ENCODE peak calls at places on chromosomes 4 and X, in eight cellular contexts. S, H, P, D, I, E, A and T are unnamed samples. For H3K4me1, the result is how much of the 10 kb centered on the place peaks cover.

GRCh38 chrX:154381271-154381670 is 2.2 kb downstream of the EMD start:
- DNase-seq in D (no peak), S (no peak), E (no peak), H (no peak), P (no peak), A (no peak), I (no peak), T (no peak)

GRCh38 chrX:110123331-110123782 is 120.4 kb downstream of the TMEM164 start:
- DNase-seq in A (no peak), P (no peak), I (no peak), E (no peak), D (no peak), S (no peak), H (no peak), T (no peak)

GRCh38 chr4:105994061-105994460 is 98.8 kb downstream of the NPNT start:
- DNase-seq in P (peak), S (no peak), I (no peak), D (no peak), H (no peak), E (no peak), A (no peak), T (no peak)

GRCh38 chrX:152861116-152861515 is 30.3 kb downstream of the NSDHL start:
- DNase-seq in E (no peak), A (no peak), I (no peak), P (no peak), H (no peak), D (no peak), S (no peak), T (no peak)

GRCh38 chrX:16461968-16462367 is 188.0 kb upstream of the S100G start:
- DNase-seq in P (no peak), A (no peak), S (no peak), I (no peak), D (no peak), E (no peak), H (no peak), T (no peak)

GRCh38 chr4:86594559-86595425 is 677 bp downstream of the PTPN13 start:
- DNase-seq in I (peak), D (peak), S (peak), H (no peak), P (peak), E (no peak), A (peak), T (no peak)

GRCh38 chr4:113821851-113822250 is 60.3 kb upstream of the CAMK2D start:
- DNase-seq in P (no peak), H (no peak), E (no peak), I (no peak), D (no peak), S (no peak), A (no peak), T (no peak)

GRCh38 chr4:112897548-112897947 is 151.9 kb upstream of the ANK2 start:
- DNase-seq in S (peak), H (no peak), E (no peak), P (no peak), A (no peak), I (no peak), D (no peak), T (no peak)

GRCh38 chrX:123959281-123960063 is 2.0 kb upstream of the STAG2 start:
- DNase-seq in E (no peak), D (peak), A (peak), S (no peak), I (peak), P (peak), H (peak), T (no peak)

GRCh38 chr4:23635468-23635867 is 254.4 kb downstream of the PPARGC1A start:
- DNase-seq in A (no peak), H (no peak), P (no peak), D (no peak), S (no peak), I (no peak), E (no peak), T (no peak)

GRCh38 chr4:147736458-147736857 is 4.6 kb downstream of the ARHGAP10 start:
- DNase-seq in P (no peak), D (no peak), E (no peak), S (no peak), I (no peak), H (no peak), A (no peak), T (no peak)

GRCh38 chr4:1080961-1081688 is 32.2 kb downstream of the RNF212 start:
- DNase-seq in D (no peak), I (no peak), H (no peak), E (no peak), A (no peak), P (no peak), S (peak), T (no peak)

GRCh38 chr4:54879576-54879975 is 221.8 kb downstream of the KIT start:
- DNase-seq in D (no peak), I (no peak), A (no peak), E (no peak), H (no peak), P (no peak), S (no peak), T (no peak)

GRCh38 chrX:21885568-21885967 is 29.8 kb downstream of the YY2 start:
- DNase-seq in I (no peak), S (no peak), E (no peak), D (no peak), A (no peak), P (no peak), H (no peak), T (no peak)

GRCh38 chrX:47840106-47840505 is 3.4 kb downstream of the ZNF81 start:
- DNase-seq in E (no peak), H (no peak), A (no peak), P (no peak), I (no peak), S (no peak), D (no peak), T (no peak)

GRCh38 chr4:154467886-154468285 is 23.7 kb downstream of the DCHS2 start:
- DNase-seq in I (no peak), P (no peak), E (no peak), H (no peak), A (no peak), S (no peak), D (no peak), T (no peak)

GRCh38 chrX:68833448-68833805 is 4.6 kb downstream of the EFNB1 start:
- DNase-seq in H (peak), E (no peak), P (no peak), D (no peak), S (peak), I (no peak), A (peak), T (no peak)

GRCh38 chrX:79146552-79147390 is 2.3 kb downstream of the GPR174 start:
- DNase-seq in D (no peak), I (no peak), E (no peak), S (no peak), P (no peak), H (no peak), A (no peak), T (no peak)

GRCh38 chrX:69142688-69143239 is 22.5 kb downstream of the PJA1 start:
- DNase-seq in D (no peak), A (no peak), S (no peak), H (peak), P (no peak), E (no peak), I (no peak), T (no peak)

GRCh38 chrX:41589634-41590270 is 99.0 kb upstream of the GPR34 start:
- DNase-seq in H (no peak), P (no peak), I (no peak), A (no peak), S (no peak), D (no peak), E (no peak), T (no peak)

GRCh38 chr4:102715057-102715456 is 45.7 kb downstream of the MANBA start:
- DNase-seq in H (no peak), I (no peak), D (no peak), E (no peak), P (no peak), S (no peak), A (no peak), T (no peak)

GRCh38 chrX:47815901-47816845 is 20.5 kb upstream of the ZNF81 start:
- DNase-seq in E (no peak), S (peak), I (no peak), P (no peak), A (no peak), D (no peak), H (no peak), T (no peak)

GRCh38 chr4:177964693-177965168 is 522.5 kb upstream of the AGA start:
- DNase-seq in P (no peak), H (no peak), D (no peak), A (no peak), S (no peak), I (no peak), E (no peak), T (no peak)

GRCh38 chr4:118752551-118752950 is 67.4 kb downstream of the METTL14 start:
- DNase-seq in A (no peak), S (no peak), P (no peak), H (no peak), I (no peak), E (no peak), D (no peak), T (no peak)

GRCh38 chrX:150763810-150764209 is 70.6 kb downstream of the MTMR1 start:
- DNase-seq in E (no peak), S (peak), I (no peak), H (no peak), P (no peak), D (no peak), A (no peak), T (no peak)

GRCh38 chrX:77061533-77061932 is 385.7 kb upstream of the FGF16 start:
- DNase-seq in P (no peak), S (no peak), E (no peak), I (no peak), A (no peak), D (no peak), H (no peak), T (no peak)

GRCh38 chrX:34612036-34612435 is 45.0 kb downstream of the TMEM47 start:
- DNase-seq in H (no peak), E (no peak), D (no peak), I (no peak), S (no peak), A (no peak), P (no peak), T (no peak)

GRCh38 chrX:30957753-30958152 is 68.7 kb upstream of the TAB3 start:
- DNase-seq in A (no peak), P (peak), I (no peak), H (no peak), E (no peak), D (no peak), S (no peak), T (no peak)

DNA sequence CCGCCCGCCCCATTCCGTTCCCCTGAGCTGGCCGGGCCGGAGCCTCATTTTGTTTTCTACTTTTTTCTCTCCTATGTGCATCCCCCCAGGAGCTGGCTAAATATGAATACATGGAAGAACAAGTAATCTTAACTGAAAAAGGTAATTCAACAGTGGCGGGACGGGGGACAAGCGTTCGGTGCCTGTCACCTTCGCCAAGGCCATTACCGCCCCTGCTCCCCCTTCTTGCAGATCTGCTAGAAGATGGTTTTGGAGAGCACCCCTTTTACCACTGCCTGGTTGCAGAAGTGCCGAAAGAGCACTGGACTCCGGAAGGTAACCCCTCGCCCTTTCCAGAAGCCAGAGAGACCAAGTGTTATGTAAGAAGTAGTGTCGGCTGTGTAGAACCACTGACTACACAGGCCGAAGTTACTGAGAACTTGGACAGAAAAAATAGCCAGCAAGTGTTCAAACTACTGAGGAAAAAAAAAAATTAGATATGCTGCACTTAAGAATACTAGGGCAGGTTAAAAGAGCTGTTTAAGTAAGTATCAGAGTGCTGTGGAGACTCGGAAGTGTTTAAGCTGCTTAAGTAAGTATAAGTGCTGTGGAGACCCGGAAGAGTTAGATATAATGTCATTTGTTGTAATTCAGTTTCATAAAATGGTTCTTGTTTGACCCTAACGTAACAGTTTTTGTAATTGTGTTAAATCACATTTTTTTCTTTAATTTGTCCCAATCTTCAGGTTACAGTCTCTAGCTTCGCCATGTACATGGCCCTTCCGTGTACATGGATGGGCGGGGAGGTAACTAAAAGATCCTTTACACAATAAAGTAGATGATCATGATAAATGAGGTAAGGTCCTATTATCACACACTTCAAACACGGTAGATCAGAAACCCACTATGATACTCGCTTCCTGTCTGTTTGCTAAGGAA is 855 bp downstream of the SAT1 start:
- DNase-seq in D (no peak), S (no peak), A (no peak), I (no peak), H (no peak), P (no peak), E (no peak), T (no peak)
- H3K4me1 ChIP-seq in D (under half), S (under half), A (under half), I (under half), H (under half), P (under half), E (under half), T (under half)

GRCh38 chr4:69738872-69739271 is 21.5 kb downstream of the SULT1B1 start:
- DNase-seq in H (no peak), E (no peak), S (no peak), D (no peak), P (no peak), A (no peak), I (no peak), T (no peak)
- H3K4me1 ChIP-seq in H (under half), E (under half), S (under half), D (under half), P (under half), A (under half), I (under half), T (under half)

GRCh38 chr4:182231080-182231479 is 12.1 kb upstream of the TENM3 start:
- DNase-seq in A (no peak), I (no peak), E (no peak), D (no peak), P (no peak), S (no peak), H (no peak), T (no peak)

GRCh38 chr4:182230256-182230655 is 12.9 kb upstream of the TENM3 start:
- DNase-seq in I (no peak), D (no peak), E (no peak), S (no peak), H (no peak), A (no peak), P (no peak), T (no peak)

GRCh38 chr4:182235016-182235415 is 8.2 kb upstream of the TENM3 start:
- DNase-seq in A (no peak), S (no peak), I (no peak), D (no peak), E (no peak), P (no peak), H (no peak), T (no peak)

GRCh38 chr4:182227611-182228010 is 15.6 kb upstream of the TENM3 start:
- DNase-seq in D (no peak), A (no peak), S (no peak), E (no peak), H (no peak), P (no peak), I (no peak), T (no peak)

DNA sequence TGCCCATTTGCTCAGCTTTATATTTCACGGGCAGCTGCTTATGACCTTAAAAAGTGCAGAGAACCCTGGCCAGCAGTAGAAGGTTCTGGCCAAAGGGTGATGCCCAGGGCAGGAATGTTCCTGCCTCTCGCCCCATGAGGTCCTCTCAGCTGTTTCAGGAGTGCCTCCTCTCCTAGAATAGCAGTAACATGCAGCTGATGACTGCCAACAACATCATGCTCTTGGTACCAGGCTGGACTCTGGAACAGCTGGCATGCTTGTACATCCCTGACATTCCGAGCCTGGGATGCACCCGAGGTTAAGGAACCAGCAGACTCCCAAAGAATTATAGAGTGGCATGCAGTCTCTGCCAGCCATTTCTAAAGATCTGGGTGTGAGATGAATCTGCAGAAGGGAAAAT is 11.7 kb upstream of the TENM3 start:
- DNase-seq in I (no peak), S (no peak), H (no peak), E (no peak), P (no peak), A (no peak), D (no peak), T (no peak)
- H3K4me1 ChIP-seq in I (under half), S (under half), H (under half), E (under half), P (under half), A (under half), D (under half), T (under half)

GRCh38 chr4:48341776-48342558 is 638 bp downstream of the SLAIN2 start:
- DNase-seq in D (peak), S (peak), P (peak), E (no peak), I (peak), A (peak), H (peak), T (no peak)

GRCh38 chr4:48340276-48340904 is 939 bp upstream of the SLAIN2 start:
- DNase-seq in P (peak), S (no peak), D (no peak), E (no peak), I (no peak), A (no peak), H (no peak), T (no peak)

GRCh38 chr4:48339642-48340041 is 1.7 kb upstream of the SLAIN2 start:
- DNase-seq in P (no peak), I (no peak), D (no peak), A (no peak), E (no peak), H (no peak), S (no peak), T (no peak)

GRCh38 chr4:48342559-48342878 is 1.2 kb downstream of the SLAIN2 start:
- DNase-seq in S (no peak), D (no peak), E (no peak), P (no peak), H (no peak), A (no peak), I (no peak), T (no peak)

DNA sequence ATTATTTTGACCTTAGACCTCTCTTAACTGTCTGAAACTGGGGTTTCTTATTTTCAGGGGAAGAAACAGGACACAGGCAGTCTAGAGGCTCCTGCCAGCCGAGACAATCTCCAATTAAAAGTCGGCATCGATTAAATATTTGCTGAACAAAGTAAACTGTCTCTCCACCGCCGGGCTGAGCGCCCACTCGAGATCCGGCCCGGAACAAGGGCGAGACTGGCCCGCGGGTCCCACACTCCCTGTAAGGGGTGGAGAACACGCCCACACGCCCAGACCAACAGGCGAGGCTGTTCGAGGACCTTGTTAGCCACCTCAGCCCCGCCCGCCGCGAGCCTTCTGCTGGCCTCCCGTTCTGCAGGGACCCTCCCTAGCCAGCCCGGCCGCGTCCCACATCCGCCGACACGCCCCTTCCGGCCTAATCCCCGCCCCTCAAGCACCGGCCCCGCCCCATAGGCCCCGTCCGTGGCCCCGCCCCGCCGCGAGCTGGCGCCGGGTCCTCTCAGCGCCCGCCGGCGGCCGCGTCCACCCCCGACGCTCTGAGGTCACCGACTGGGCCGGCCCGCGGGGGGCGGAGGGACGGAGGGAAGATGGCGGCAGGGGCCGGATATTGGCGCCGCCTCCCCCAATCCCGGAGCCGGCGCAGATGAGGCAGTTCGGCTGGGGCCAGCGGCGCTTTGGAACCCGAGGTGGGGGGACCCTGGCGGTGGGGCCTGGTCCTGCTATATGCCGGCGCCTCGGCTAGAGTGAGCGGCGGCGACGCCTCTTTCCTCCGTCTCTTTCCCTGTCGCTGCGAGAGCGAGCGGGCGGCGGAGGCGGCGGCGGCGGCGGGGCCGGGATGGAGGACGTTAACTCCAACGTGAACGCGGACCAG is at the start of gene SLAIN2:
- DNase-seq in H (peak), E (peak), A (peak), S (peak), P (peak), D (peak), I (peak), T (peak)
- H3K4me1 ChIP-seq in H (under half), E (under half), A (under half), S (under half), P (under half), D (half or more), I (under half), T (half or more)

GRCh38 chrX:19772759-19773623 is 114.4 kb downstream of the SH3KBP1 start:
- DNase-seq in D (no peak), H (no peak), I (no peak), A (no peak), P (no peak), E (no peak), S (no peak), T (no peak)
- H3K4me1 ChIP-seq in D (under half), H (under half), I (under half), A (under half), P (under half), E (under half), S (under half), T (under half)

GRCh38 chr4:7206856-7207567 is 14.7 kb downstream of the SORCS2 start:
- DNase-seq in E (peak), S (peak), P (peak), D (peak), I (peak), H (peak), A (peak), T (no peak)
- H3K4me1 ChIP-seq in E (under half), S (under half), P (under half), D (under half), I (under half), H (under half), A (under half), T (half or more)